ENCODE peak calls at places on chromosomes 1 and 21, in eight cellular contexts. One of them, this sample, is unnamed.

GRCh38 chr1:223834660-223835263 is 11.0 kb downstream of the TP53BP2 start:
- DNase-seq in endothelial cell: no peak
- DNase-seq in endodermal cell: no peak
- DNase-seq in Peyer's patch: no peak
- DNase-seq in T-helper 17 cell: no peak
- DNase-seq in aorta: no peak
- DNase-seq in SHP77 treated with DMSO at 0.1 percent for 48 hours: no peak
- DNase-seq in HL-60: no peak
- DNase-seq in this sample: peak; percentile 73

GRCh38 chr21:28492127-28492526 is 500.6 kb downstream of the LTN1 start:
- DNase-seq in endothelial cell: no peak
- DNase-seq in endodermal cell: no peak
- DNase-seq in Peyer's patch: no peak
- DNase-seq in T-helper 17 cell: no peak
- DNase-seq in aorta: no peak
- DNase-seq in SHP77 treated with DMSO at 0.1 percent for 48 hours: no peak
- DNase-seq in HL-60: no peak
- DNase-seq in this sample: no peak

GRCh38 chr1:108593448-108593847 is 33.5 kb downstream of the EEIG2 start:
- DNase-seq in endothelial cell: no peak
- DNase-seq in endodermal cell: no peak
- DNase-seq in Peyer's patch: no peak
- DNase-seq in T-helper 17 cell: no peak
- DNase-seq in aorta: no peak
- DNase-seq in SHP77 treated with DMSO at 0.1 percent for 48 hours: no peak
- DNase-seq in HL-60: no peak
- DNase-seq in this sample: no peak

GRCh38 chr21:46554431-46555224 is 50.3 kb downstream of the S100B start:
- DNase-seq in endothelial cell: no peak
- DNase-seq in endodermal cell: no peak
- DNase-seq in Peyer's patch: no peak
- DNase-seq in T-helper 17 cell: no peak
- DNase-seq in aorta: no peak
- DNase-seq in SHP77 treated with DMSO at 0.1 percent for 48 hours: no peak
- DNase-seq in HL-60: no peak
- DNase-seq in this sample: no peak

GRCh38 chr1:41589395-41589794 is 104.9 kb upstream of the EDN2 start:
- DNase-seq in endothelial cell: no peak
- DNase-seq in endodermal cell: peak; percentile 14
- DNase-seq in Peyer's patch: no peak
- DNase-seq in T-helper 17 cell: no peak
- DNase-seq in aorta: no peak
- DNase-seq in SHP77 treated with DMSO at 0.1 percent for 48 hours: no peak
- DNase-seq in HL-60: no peak
- DNase-seq in this sample: no peak

GRCh38 chr1:89670168-89670567 is 37.2 kb downstream of the LRRC8C start:
- DNase-seq in endothelial cell: no peak
- DNase-seq in endodermal cell: no peak
- DNase-seq in Peyer's patch: no peak
- DNase-seq in T-helper 17 cell: no peak
- DNase-seq in aorta: no peak
- DNase-seq in SHP77 treated with DMSO at 0.1 percent for 48 hours: no peak
- DNase-seq in HL-60: peak; percentile 63
- DNase-seq in this sample: no peak

GRCh38 chr1:150874455-150875196 is 1.8 kb downstream of the ARNT start:
- DNase-seq in endothelial cell: no peak
- DNase-seq in endodermal cell: no peak
- DNase-seq in Peyer's patch: no peak
- DNase-seq in T-helper 17 cell: no peak
- DNase-seq in aorta: no peak
- DNase-seq in SHP77 treated with DMSO at 0.1 percent for 48 hours: no peak
- DNase-seq in HL-60: no peak
- DNase-seq in this sample: peak; percentile 71

GRCh38 chr1:225842788-225843425 is 33.0 kb downstream of the EPHX1 start:
- DNase-seq in endothelial cell: no peak
- DNase-seq in endodermal cell: peak; percentile 41
- DNase-seq in Peyer's patch: no peak
- DNase-seq in T-helper 17 cell: no peak
- DNase-seq in aorta: peak; percentile 45
- DNase-seq in SHP77 treated with DMSO at 0.1 percent for 48 hours: no peak
- DNase-seq in HL-60: no peak
- DNase-seq in this sample: no peak

GRCh38 chr21:42080788-42081083 is 9.6 kb downstream of the UMODL1 start:
- DNase-seq in endothelial cell: no peak
- DNase-seq in endodermal cell: no peak
- DNase-seq in Peyer's patch: no peak
- DNase-seq in T-helper 17 cell: no peak
- DNase-seq in aorta: no peak
- DNase-seq in SHP77 treated with DMSO at 0.1 percent for 48 hours: no peak
- DNase-seq in HL-60: peak; percentile 35
- DNase-seq in this sample: no peak